ENCODE peak calls at places on chromosomes 1 and 21, in four cellular contexts. W is PC-9, E is fibroblast of lung, V is HCT116. M is an unnamed sample.
A peak's percentile ranks its signal among the peaks of the same experiment; 100 is the strongest.

GRCh38 chr1:77832889-77833288 is 53.4 kb downstream of the MIGA1 start:
- DNase-seq in W (no peak), E (peak; percentile 100), V (no peak), M (peak; percentile 51)

GRCh38 chr1:41599912-41600311 is 115.4 kb upstream of the EDN2 start:
- DNase-seq in W (no peak), E (peak; percentile 54), V (no peak), M (no peak)

GRCh38 chr21:39004776-39005605 is 178.3 kb downstream of the PSMG1 start:
- DNase-seq in W (no peak), E (peak; percentile 81), V (no peak), M (no peak)

GRCh38 chr1:243320224-243320623 is 64.4 kb downstream of the SDCCAG8 start:
- DNase-seq in W (no peak), E (no peak), V (no peak), M (peak; percentile 14)

GRCh38 chr1:62687421-62687902 is 724 bp downstream of the DOCK7 start:
- DNase-seq in W (no peak), E (peak; percentile 49), V (no peak), M (peak; percentile 79)

GRCh38 chr1:117347907-117348306 is 19.3 kb upstream of the MAN1A2 start:
- DNase-seq in W (no peak), E (no peak), V (no peak), M (no peak)

GRCh38 chr1:119159096-119159495 is 18.6 kb upstream of the WARS2 start:
- DNase-seq in W (no peak), E (no peak), V (no peak), M (peak; percentile 72)

GRCh38 chr1:1879942-1880341 is 10.9 kb downstream of the GNB1 start:
- DNase-seq in W (no peak), E (no peak), V (no peak), M (no peak)

GRCh38 chr1:29683472-29683871 is 447.1 kb downstream of the PTPRU start:
- DNase-seq in W (no peak), E (no peak), V (no peak), M (no peak)

GRCh38 chr1:152459596-152460528 is 45.8 kb upstream of the CRNN start:
- DNase-seq in W (peak; percentile 39), E (peak; percentile 64), V (peak; percentile 64), M (peak; percentile 65)

GRCh38 chr1:109201123-109201703 is 12.5 kb upstream of the SARS1 start:
- DNase-seq in W (peak; percentile 70), E (peak; percentile 75), V (no peak), M (peak; percentile 95)

GRCh38 chr1:21937372-21938121 is 437 bp upstream of the HSPG2 start:
- DNase-seq in W (no peak), E (peak; percentile 79), V (peak; percentile 60), M (peak; percentile 97)

GRCh38 chr1:48693180-48693579 is 83.5 kb downstream of the BEND5 start:
- DNase-seq in W (no peak), E (no peak), V (no peak), M (no peak)

GRCh38 chr1:179016694-179017382 is 8.9 kb upstream of the FAM20B start:
- DNase-seq in W (peak; percentile 94), E (peak; percentile 98), V (peak; percentile 93), M (peak; percentile 79)

GRCh38 chr1:173506437-173506836 is 29.3 kb downstream of the PRDX6 start:
- DNase-seq in W (no peak), E (no peak), V (peak; percentile 10), M (no peak)

GRCh38 chr1:160885080-160885479 is at the start of gene ITLN1:
- DNase-seq in W (no peak), E (no peak), V (no peak), M (no peak)

GRCh38 chr1:222081859-222082258 is 340.0 kb upstream of the DUSP10 start:
- DNase-seq in W (no peak), E (peak; percentile 15), V (no peak), M (no peak)

GRCh38 chr1:80066060-80066459 is 1059.5 kb upstream of the ADGRL4 start:
- DNase-seq in W (no peak), E (no peak), V (no peak), M (no peak)

GRCh38 chr21:37008705-37009104 is 2.2 kb downstream of the RIPPLY3 start:
- DNase-seq in W (no peak), E (no peak), V (no peak), M (no peak)

GRCh38 chr1:18020021-18020817 is 87.4 kb upstream of the IGSF21 start:
- DNase-seq in W (no peak), E (no peak), V (no peak), M (no peak)

GRCh38 chr1:84301759-84302380 is 362 bp downstream of the SAMD13 start:
- DNase-seq in W (no peak), E (peak; percentile 12), V (no peak), M (no peak)

GRCh38 chr21:26394341-26394740 is 178.7 kb downstream of the CYYR1 start:
- DNase-seq in W (no peak), E (no peak), V (no peak), M (no peak)

GRCh38 chr21:44919913-44920693 is 596 bp downstream of the ITGB2 start:
- DNase-seq in W (no peak), E (no peak), V (no peak), M (no peak)
- H3K4me3 ChIP-seq in W (no peak overlapping the region), E (no peak overlapping the region), V (no peak overlapping the region), M (no peak overlapping the region)

GRCh38 chr1:171803056-171803455 is 21.6 kb downstream of the METTL13 start:
- DNase-seq in W (no peak), E (peak; percentile 92), V (no peak), M (no peak)
- H3K4me2 ChIP-seq in W (no peak overlapping the region), E (peak overlapping the region; percentile 70), V (no peak overlapping the region), M (no peak overlapping the region)

GRCh38 chr1:20477355-20478071 is 8.5 kb downstream of the CAMK2N1 start:
- DNase-seq in W (no peak), E (peak; percentile 72), V (no peak), M (peak; percentile 29)

GRCh38 chr1:20474333-20474975 is 11.6 kb downstream of the CAMK2N1 start:
- DNase-seq in W (no peak), E (peak; percentile 44), V (no peak), M (peak; percentile 36)

GRCh38 chr1:20478072-20478660 is 7.8 kb downstream of the CAMK2N1 start:
- DNase-seq in W (no peak), E (no peak), V (no peak), M (peak; percentile 3)

GRCh38 chr1:20475002-20475401 is 11.0 kb downstream of the CAMK2N1 start:
- DNase-seq in W (no peak), E (no peak), V (no peak), M (no peak)

GRCh38 chr1:20476260-20477038 is 9.6 kb downstream of the CAMK2N1 start:
- DNase-seq in W (peak; percentile 71), E (peak; percentile 54), V (no peak), M (peak; percentile 73)
- H3K4me3 ChIP-seq in W (peak overlapping the region; percentile 29), E (no peak overlapping the region), V (peak overlapping the region; percentile 43), M (no peak overlapping the region)

GRCh38 chr1:10212476-10212875 is 2.1 kb downstream of the KIF1B start:
- DNase-seq in W (no peak), E (no peak), V (no peak), M (no peak)

GRCh38 chr1:10210841-10211804 is 753 bp downstream of the KIF1B start:
- DNase-seq in W (peak; percentile 78), E (peak; percentile 93), V (peak; percentile 61), M (peak; percentile 93)

GRCh38 chr1:10209905-10210810 is at the start of gene KIF1B:
- DNase-seq in W (peak; percentile 80), E (peak; percentile 97), V (peak; percentile 93), M (peak; percentile 100)

GRCh38 chr1:10211805-10212405 is 1.5 kb downstream of the KIF1B start:
- DNase-seq in W (no peak), E (no peak), V (no peak), M (peak; percentile 65)

DNA sequence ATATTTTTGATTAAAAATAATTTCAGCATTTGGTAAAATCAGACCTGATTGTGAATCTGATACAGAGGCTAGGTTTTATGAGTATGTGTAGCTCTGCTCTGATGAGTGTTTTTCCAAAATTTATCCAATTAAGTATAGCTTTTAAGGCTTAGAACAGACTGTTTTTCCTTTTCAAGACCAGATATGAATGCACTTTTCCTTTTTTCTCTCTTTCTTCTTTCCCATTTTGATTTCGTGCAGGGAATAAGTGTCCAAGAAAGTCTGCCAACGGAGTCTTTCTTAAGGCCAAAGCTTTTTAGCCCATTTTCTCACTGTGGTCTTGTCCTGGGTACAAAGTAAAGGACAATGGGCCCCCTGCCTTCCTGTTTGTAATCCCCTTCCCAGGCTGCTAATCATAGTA is 2.8 kb downstream of the KIF1B start:
- DNase-seq in W (no peak), E (no peak), V (no peak), M (no peak)
- H3K4me2 ChIP-seq in W (no peak overlapping the region), E (peak overlapping the region; percentile 21), V (no peak overlapping the region), M (no peak overlapping the region)

GRCh38 chr1:50527249-50527986 is 104.2 kb upstream of the DMRTA2 start:
- DNase-seq in W (no peak), E (no peak), V (no peak), M (no peak)
- H3K4me3 ChIP-seq in W (no peak overlapping the region), E (no peak overlapping the region), V (no peak overlapping the region), M (no peak overlapping the region)

DNA sequence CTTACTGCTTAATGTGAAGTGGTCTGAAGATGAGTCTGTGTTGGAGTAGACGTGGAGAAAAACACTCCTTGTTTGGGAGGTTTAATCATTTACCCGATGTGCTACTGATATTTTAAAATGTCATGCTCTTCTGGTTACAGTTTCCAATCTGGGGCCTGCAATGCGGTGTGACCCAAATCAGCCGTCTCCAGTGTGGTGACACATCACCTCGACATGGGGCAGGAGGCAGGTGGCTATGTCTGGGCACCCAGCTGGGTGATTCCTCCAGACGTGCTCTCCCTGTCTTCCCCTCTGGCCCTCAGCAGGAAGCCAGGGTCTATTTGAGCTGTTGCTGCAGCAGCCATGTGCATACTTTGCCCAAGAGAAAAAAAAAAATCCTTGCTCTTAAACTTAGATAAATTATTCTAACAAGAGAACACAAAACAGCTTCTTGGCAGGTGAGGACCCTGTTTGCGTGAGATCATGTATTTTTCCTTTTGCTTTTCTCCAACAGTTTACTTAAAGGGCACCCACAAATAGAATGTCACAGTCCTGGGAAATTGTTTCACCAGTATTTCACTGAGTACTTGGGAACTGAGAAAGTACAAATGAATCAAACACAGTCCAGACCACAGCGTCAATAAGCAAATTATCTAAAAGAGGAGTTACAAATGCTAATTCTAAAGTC is 38.9 kb upstream of the MAP10 start:
- DNase-seq in W (no peak), E (peak; percentile 20), V (no peak), M (no peak)
- H3K4me2 ChIP-seq in W (no peak overlapping the region), E (no peak overlapping the region), V (no peak overlapping the region), M (no peak overlapping the region)

M was measured in osteoblast.